ENCODE peak calls at places on chromosomes 11 and 22, in eight cellular contexts. One of them, this sample, is unnamed.

GRCh38 chr11:102260241-102260640 is 57.0 kb upstream of the BIRC3 start:
- DNase-seq in testis: no peak
- DNase-seq in A549: no peak
- DNase-seq in fibroblast of the aortic adventitia: no peak
- DNase-seq in fibroblast of pulmonary artery: no peak
- DNase-seq in AG04449: no peak
- DNase-seq in AG09319: no peak
- DNase-seq in H1: no peak
- DNase-seq in this sample: no peak

GRCh38 chr11:57462597-57462996 is 2.3 kb downstream of the RTN4RL2 start:
- DNase-seq in testis: no peak
- DNase-seq in fibroblast of the aortic adventitia: no peak
- DNase-seq in H1: no peak
- DNase-seq in AG09319: no peak
- DNase-seq in fibroblast of pulmonary artery: no peak
- DNase-seq in AG04449: no peak
- DNase-seq in A549: no peak
- DNase-seq in this sample: no peak

GRCh38 chr11:104999716-105000115 is 23.3 kb downstream of the CASP5 start:
- DNase-seq in fibroblast of pulmonary artery: no peak
- DNase-seq in fibroblast of the aortic adventitia: no peak
- DNase-seq in H1: no peak
- DNase-seq in AG04449: no peak
- DNase-seq in AG09319: no peak
- DNase-seq in A549: no peak
- DNase-seq in testis: no peak
- DNase-seq in this sample: no peak

GRCh38 chr22:46678785-46679700 is 58.9 kb downstream of the GRAMD4 start:
- DNase-seq in fibroblast of pulmonary artery: no peak
- DNase-seq in fibroblast of the aortic adventitia: peak
- DNase-seq in AG04449: no peak
- DNase-seq in testis: no peak
- DNase-seq in A549: no peak
- DNase-seq in H1: no peak
- DNase-seq in AG09319: no peak
- DNase-seq in this sample: no peak

GRCh38 chr22:25097006-25097405 is 102.7 kb upstream of the CRYBB3 start:
- DNase-seq in H1: no peak
- DNase-seq in A549: no peak
- DNase-seq in fibroblast of pulmonary artery: no peak
- DNase-seq in fibroblast of the aortic adventitia: no peak
- DNase-seq in AG04449: no peak
- DNase-seq in testis: no peak
- DNase-seq in AG09319: no peak
- DNase-seq in this sample: no peak

GRCh38 chr22:33599596-33599995 is 320.7 kb downstream of the LARGE1 start:
- DNase-seq in H1: no peak
- DNase-seq in A549: no peak
- DNase-seq in AG09319: no peak
- DNase-seq in fibroblast of the aortic adventitia: no peak
- DNase-seq in fibroblast of pulmonary artery: no peak
- DNase-seq in testis: no peak
- DNase-seq in AG04449: no peak
- DNase-seq in this sample: no peak

GRCh38 chr11:64207247-64208085 is 945 bp downstream of the FERMT3 start:
- DNase-seq in H1: no peak
- DNase-seq in AG09319: no peak
- DNase-seq in fibroblast of pulmonary artery: peak
- DNase-seq in fibroblast of the aortic adventitia: peak
- DNase-seq in testis: peak
- DNase-seq in AG04449: no peak
- DNase-seq in A549: no peak
- DNase-seq in this sample: peak

GRCh38 chr11:45905095-45905494 is 2.0 kb downstream of the FREY1 start:
- DNase-seq in testis: no peak
- DNase-seq in A549: no peak
- DNase-seq in AG09319: no peak
- DNase-seq in fibroblast of pulmonary artery: no peak
- DNase-seq in AG04449: no peak
- DNase-seq in fibroblast of the aortic adventitia: no peak
- DNase-seq in H1: no peak
- DNase-seq in this sample: no peak

GRCh38 chr11:112355726-112356125 is 95.1 kb upstream of the PLET1 start:
- DNase-seq in fibroblast of pulmonary artery: peak
- DNase-seq in AG09319: no peak
- DNase-seq in testis: peak
- DNase-seq in A549: peak
- DNase-seq in AG04449: no peak
- DNase-seq in H1: peak
- DNase-seq in fibroblast of the aortic adventitia: peak
- DNase-seq in this sample: peak

GRCh38 chr11:119318240-119319135 is 1.6 kb upstream of the MCAM start:
- DNase-seq in AG04449: no peak
- DNase-seq in A549: no peak
- DNase-seq in AG09319: no peak
- DNase-seq in fibroblast of pulmonary artery: peak
- DNase-seq in H1: no peak
- DNase-seq in testis: no peak
- DNase-seq in fibroblast of the aortic adventitia: peak
- DNase-seq in this sample: no peak

GRCh38 chr11:2826679-2827056 is 58.9 kb downstream of the CDKN1C start:
- DNase-seq in A549: no peak
- DNase-seq in AG04449: no peak
- DNase-seq in AG09319: no peak
- DNase-seq in testis: no peak
- DNase-seq in fibroblast of pulmonary artery: no peak
- DNase-seq in H1: no peak
- DNase-seq in fibroblast of the aortic adventitia: no peak
- DNase-seq in this sample: no peak

DNA sequence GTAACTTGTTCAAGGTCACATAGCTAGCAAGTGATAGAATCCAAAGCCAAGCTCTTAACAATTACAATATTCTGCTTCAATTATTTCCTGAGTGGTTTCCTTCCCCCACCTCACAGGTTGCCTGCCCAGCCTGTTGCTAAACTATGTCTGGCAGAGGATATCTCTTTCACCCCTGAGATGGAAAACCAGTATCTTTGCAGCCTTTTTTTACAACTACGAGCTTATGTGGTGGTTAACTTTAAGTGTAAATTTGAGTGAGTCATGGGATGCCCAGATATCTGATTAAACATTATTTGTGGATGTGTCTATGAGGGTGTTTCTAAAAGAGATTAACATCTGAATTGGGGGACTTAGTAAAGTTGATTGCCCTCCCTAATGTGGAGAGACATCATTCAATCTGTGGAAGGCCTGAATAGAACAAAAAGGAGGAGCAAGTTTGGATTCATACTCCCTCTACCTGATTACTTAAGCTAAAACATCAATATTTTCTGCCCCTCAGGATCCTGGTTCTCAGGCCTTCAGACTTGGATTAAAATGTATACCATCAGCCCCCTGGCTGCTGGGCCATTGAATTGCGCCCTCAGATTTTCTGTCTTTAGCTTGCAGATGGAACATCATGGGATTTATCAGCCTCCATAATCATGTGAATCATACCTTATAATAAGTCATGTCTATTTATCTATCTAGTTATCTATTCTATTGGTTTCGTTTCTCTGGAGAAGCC is 911.9 kb downstream of the METTL15 start:
- DNase-seq in testis: no peak
- DNase-seq in H1: peak
- DNase-seq in AG04449: no peak
- DNase-seq in A549: peak
- DNase-seq in fibroblast of the aortic adventitia: peak
- DNase-seq in fibroblast of pulmonary artery: peak
- DNase-seq in AG09319: no peak
- DNase-seq in this sample: peak
- TF ChIP-seq CTCF in testis: no peak
- TF ChIP-seq CTCF in H1: peak
- TF ChIP-seq CTCF in AG04449: peak
- TF ChIP-seq CTCF in A549: peak
- TF ChIP-seq CTCF in fibroblast of the aortic adventitia: peak
- TF ChIP-seq CTCF in fibroblast of pulmonary artery: peak
- TF ChIP-seq CTCF in AG09319: peak
- TF ChIP-seq CTCF in this sample: peak

DNA sequence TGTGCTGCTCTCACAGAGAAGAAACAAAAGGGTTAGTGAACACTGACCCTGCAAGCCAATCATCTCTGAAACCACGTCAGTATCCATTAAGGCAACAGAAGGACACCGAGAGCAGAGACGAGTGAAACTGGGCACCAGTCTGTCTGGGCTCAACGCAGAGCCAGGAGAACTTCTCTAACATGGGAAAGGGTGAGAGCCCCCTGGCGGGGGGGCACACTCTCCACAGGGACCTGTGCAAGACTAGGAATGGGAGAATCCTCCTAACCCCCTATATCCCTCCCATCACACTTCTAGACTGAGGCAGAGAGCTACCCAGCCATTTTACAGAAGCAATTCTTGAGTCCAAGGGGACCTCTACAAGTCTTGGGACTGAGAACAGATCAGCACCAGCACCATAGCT is 285.8 kb downstream of the SOX6 start:
- DNase-seq in fibroblast of the aortic adventitia: no peak
- DNase-seq in testis: no peak
- DNase-seq in A549: no peak
- DNase-seq in H1: no peak
- DNase-seq in AG04449: no peak
- DNase-seq in AG09319: no peak
- DNase-seq in fibroblast of pulmonary artery: no peak
- DNase-seq in this sample: no peak
- TF ChIP-seq CTCF in fibroblast of the aortic adventitia: no peak
- TF ChIP-seq CTCF in testis: no peak
- TF ChIP-seq CTCF in A549: no peak
- TF ChIP-seq CTCF in H1: no peak
- TF ChIP-seq CTCF in AG04449: no peak
- TF ChIP-seq CTCF in AG09319: no peak
- TF ChIP-seq CTCF in fibroblast of pulmonary artery: no peak
- TF ChIP-seq CTCF in this sample: no peak

GRCh38 chr11:9385288-9385902 is 943 bp downstream of the IPO7 start:
- DNase-seq in A549: peak
- DNase-seq in H1: no peak
- DNase-seq in fibroblast of pulmonary artery: no peak
- DNase-seq in AG09319: no peak
- DNase-seq in AG04449: no peak
- DNase-seq in testis: no peak
- DNase-seq in fibroblast of the aortic adventitia: peak
- DNase-seq in this sample: no peak

GRCh38 chr11:9380773-9381172 is 3.7 kb upstream of the IPO7 start:
- DNase-seq in testis: peak
- DNase-seq in fibroblast of the aortic adventitia: no peak
- DNase-seq in H1: no peak
- DNase-seq in fibroblast of pulmonary artery: no peak
- DNase-seq in A549: no peak
- DNase-seq in AG09319: no peak
- DNase-seq in AG04449: no peak
- DNase-seq in this sample: no peak

GRCh38 chr11:9386901-9387300 is 2.4 kb downstream of the IPO7 start:
- DNase-seq in H1: no peak
- DNase-seq in fibroblast of the aortic adventitia: no peak
- DNase-seq in testis: no peak
- DNase-seq in A549: no peak
- DNase-seq in AG04449: no peak
- DNase-seq in AG09319: no peak
- DNase-seq in fibroblast of pulmonary artery: no peak
- DNase-seq in this sample: no peak

GRCh38 chr11:9386086-9386485 is 1.6 kb downstream of the IPO7 start:
- DNase-seq in AG04449: no peak
- DNase-seq in testis: no peak
- DNase-seq in AG09319: no peak
- DNase-seq in fibroblast of pulmonary artery: no peak
- DNase-seq in H1: no peak
- DNase-seq in A549: no peak
- DNase-seq in fibroblast of the aortic adventitia: no peak
- DNase-seq in this sample: no peak

DNA sequence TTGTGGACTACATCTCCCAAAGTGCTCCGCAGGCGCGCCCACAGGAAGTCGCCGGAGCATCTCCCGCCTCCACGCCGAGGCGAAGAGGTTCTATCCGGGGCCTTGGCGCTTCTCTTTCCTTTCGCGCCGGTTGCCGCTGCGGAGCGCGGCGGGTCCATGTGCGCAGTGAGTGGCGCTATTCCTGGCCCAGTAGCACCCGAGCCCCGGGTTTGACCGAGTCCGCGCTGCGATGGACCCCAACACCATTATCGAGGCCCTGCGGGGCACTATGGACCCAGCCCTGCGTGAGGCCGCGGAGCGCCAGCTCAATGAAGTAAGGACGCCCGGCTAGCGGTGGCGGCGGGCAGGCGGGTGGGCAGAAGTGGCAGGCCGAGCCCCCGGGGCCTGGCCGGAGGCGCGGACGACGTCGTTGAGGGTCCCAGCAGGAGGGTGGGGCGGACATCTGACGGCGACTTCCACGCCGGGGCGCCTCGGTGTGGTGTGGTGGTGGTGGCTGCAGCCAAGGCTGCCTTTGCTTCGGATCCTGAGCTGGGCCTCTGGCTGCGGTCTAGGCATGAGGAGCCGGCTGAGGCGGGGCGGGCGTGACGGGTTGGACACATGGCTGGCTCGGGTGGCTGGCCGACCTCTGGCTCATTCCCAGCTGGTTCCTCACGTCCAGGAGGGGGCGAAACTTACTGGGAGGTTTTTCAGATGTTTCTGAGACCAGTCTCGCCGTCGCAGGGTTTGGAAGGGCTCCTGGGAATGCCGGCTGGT is at the start of gene IPO7:
- DNase-seq in testis: peak
- DNase-seq in H1: peak
- DNase-seq in AG04449: no peak
- DNase-seq in AG09319: peak
- DNase-seq in A549: peak
- DNase-seq in fibroblast of the aortic adventitia: peak
- DNase-seq in fibroblast of pulmonary artery: peak
- DNase-seq in this sample: peak
- TF ChIP-seq CTCF in testis: peak
- TF ChIP-seq CTCF in H1: no peak
- TF ChIP-seq CTCF in AG04449: peak
- TF ChIP-seq CTCF in AG09319: peak
- TF ChIP-seq CTCF in A549: peak
- TF ChIP-seq CTCF in fibroblast of the aortic adventitia: peak
- TF ChIP-seq CTCF in fibroblast of pulmonary artery: peak
- TF ChIP-seq CTCF in this sample: peak

DNA sequence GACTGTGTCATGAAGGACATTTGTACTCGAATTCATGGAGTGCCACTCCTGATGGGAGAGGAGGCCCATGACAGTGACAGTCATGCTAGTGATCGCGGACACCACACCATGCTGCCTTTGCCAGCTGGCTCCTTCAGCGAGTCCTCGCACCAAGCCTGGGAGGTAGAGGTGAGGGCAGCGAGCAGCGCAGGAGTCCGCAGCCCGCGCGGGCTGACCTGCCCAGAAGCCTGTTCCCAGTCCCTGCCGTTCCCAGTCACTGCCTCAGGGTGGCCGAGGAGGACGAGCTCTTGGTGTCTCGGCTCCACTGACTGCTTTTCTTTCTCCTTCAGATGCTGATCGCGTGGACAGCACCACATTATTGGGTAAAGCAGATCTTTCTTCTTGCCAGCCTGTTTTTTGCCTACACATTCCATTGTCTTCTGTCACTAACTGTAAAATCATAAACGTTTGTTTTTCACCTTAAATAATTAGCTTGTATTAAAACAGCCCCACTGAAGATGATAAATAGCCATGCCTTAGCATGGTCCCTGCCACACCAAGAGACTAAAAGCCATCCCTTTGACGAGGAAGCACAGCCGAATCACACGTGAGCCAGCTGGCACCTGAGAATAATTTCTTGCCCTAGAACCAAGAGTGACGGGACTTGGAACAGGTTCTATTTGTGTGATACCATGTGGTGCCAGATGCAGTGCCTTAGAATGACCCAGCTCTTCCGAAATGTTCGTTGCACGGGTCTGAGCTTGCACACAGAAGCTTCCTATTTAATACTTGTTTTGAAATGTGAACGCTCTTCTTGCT is 25.5 kb downstream of the FAM118A start:
- DNase-seq in AG04449: no peak
- DNase-seq in testis: peak
- DNase-seq in fibroblast of pulmonary artery: no peak
- DNase-seq in A549: no peak
- DNase-seq in H1: peak
- DNase-seq in fibroblast of the aortic adventitia: no peak
- DNase-seq in AG09319: no peak
- DNase-seq in this sample: peak
- TF ChIP-seq CTCF in AG04449: peak
- TF ChIP-seq CTCF in testis: no peak
- TF ChIP-seq CTCF in fibroblast of pulmonary artery: no peak
- TF ChIP-seq CTCF in A549: no peak
- TF ChIP-seq CTCF in H1: peak
- TF ChIP-seq CTCF in fibroblast of the aortic adventitia: no peak
- TF ChIP-seq CTCF in AG09319: no peak
- TF ChIP-seq CTCF in this sample: peak